ENCODE peak calls at places on chromosomes 7 and 10, in ten cellular contexts. Y, K, I, O, F, G, W, P, Q and S are unnamed samples.

GRCh38 chr10:43336641-43337318 is 34.7 kb upstream of the FXYD4 start:
- DNase-seq in O (no peak), K (no peak), Q (no peak), Y (no peak), P (no peak), W (no peak), F (no peak), G (no peak), I (no peak), S (no peak)

GRCh38 chr10:91621483-91622113 is 11.3 kb downstream of the PPP1R3C start:
- DNase-seq in I (no peak), G (no peak), F (no peak), W (no peak), Y (no peak), K (no peak), O (no peak), P (no peak), Q (no peak), S (no peak)

GRCh38 chr10:95327367-95327766 is 36.6 kb upstream of the PDLIM1 start:
- DNase-seq in Y (no peak), G (peak; percentile 66), K (no peak), P (no peak), Q (no peak), W (no peak), I (peak; percentile 82), F (peak; percentile 70), O (no peak), S (peak; percentile 62)

GRCh38 chr10:76871697-76872295 is 765.8 kb downstream of the KCNMA1 start:
- DNase-seq in K (no peak), Y (no peak), P (no peak), I (no peak), W (no peak), Q (no peak), G (no peak), O (no peak), F (no peak), S (no peak)

GRCh38 chr7:35250941-35251340 is 3.0 kb downstream of the TBX20 start:
- DNase-seq in W (no peak), G (no peak), P (no peak), F (no peak), Y (no peak), O (no peak), K (no peak), Q (no peak), I (no peak), S (no peak)

GRCh38 chr10:90302758-90303443 is 554.9 kb downstream of the HTR7 start:
- DNase-seq in G (no peak), I (no peak), O (no peak), P (no peak), W (no peak), F (no peak), K (no peak), Y (no peak), Q (no peak), S (no peak)

GRCh38 chr10:96448021-96448457 is 65.7 kb downstream of the TLL2 start:
- DNase-seq in W (no peak), Y (no peak), F (no peak), I (no peak), O (peak; percentile 54), P (no peak), Q (no peak), G (no peak), K (no peak), S (no peak)

GRCh38 chr7:45219130-45219529 is 61.5 kb downstream of the RAMP3 start:
- DNase-seq in F (peak; percentile 76), K (no peak), O (no peak), Q (no peak), P (no peak), Y (no peak), I (no peak), W (no peak), G (no peak), S (no peak)

GRCh38 chr10:63722537-63722936 is 201.3 kb downstream of the REEP3 start:
- DNase-seq in Y (no peak), Q (no peak), F (no peak), I (no peak), P (no peak), G (no peak), W (no peak), O (no peak), K (no peak), S (no peak)

GRCh38 chr7:157668884-157669767 is 332.3 kb downstream of the DNAJB6 start:
- DNase-seq in K (no peak), Q (no peak), I (no peak), F (no peak), W (no peak), Y (no peak), O (no peak), P (peak; percentile 27), G (no peak), S (no peak)

GRCh38 chr7:47254081-47255006 is 327.6 kb downstream of the TNS3 start:
- DNase-seq in Q (peak; percentile 13), O (peak; percentile 88), P (no peak), W (peak; percentile 73), Y (peak; percentile 54), G (peak; percentile 83), K (peak; percentile 37), F (peak; percentile 53), I (peak; percentile 66), S (peak; percentile 85)

GRCh38 chr7:45921699-45922519 is 837 bp upstream of the IGFBP3 start:
- DNase-seq in I (peak; percentile 13), G (peak; percentile 57), W (peak; percentile 59), K (no peak), P (no peak), Y (no peak), Q (no peak), O (no peak), F (no peak), S (peak; percentile 61)

GRCh38 chr7:156751319-156751718 is 110.7 kb downstream of the RNF32 start:
- DNase-seq in G (no peak), K (peak; percentile 44), Q (peak; percentile 84), P (no peak), F (no peak), I (no peak), W (no peak), O (no peak), Y (peak; percentile 20), S (no peak)

GRCh38 chr7:85030893-85031292 is 156.0 kb downstream of the SEMA3D start:
- DNase-seq in O (no peak), Y (no peak), P (no peak), G (no peak), Q (no peak), K (no peak), I (peak; percentile 1), W (no peak), F (peak; percentile 12), S (no peak)